ENCODE peak calls at places on chromosome 4, in ten cellular contexts. N is GM23248, U is testis, G is hepatocyte, O is uterus, Q is SK-N-SH, C is LNCaP clone FGC, M is adipocyte, J is left ventricle myocardium inferior, L is HepG2. H is an unnamed sample.
A peak's percentile ranks its signal among the peaks of the same experiment; 100 is the strongest.

GRCh38 chr4:76504613-76505465 is 69.8 kb downstream of the SHROOM3 start:
- DNase-seq in G (peak; percentile 62), L (peak; percentile 36), M (peak; percentile 84), N (peak; percentile 76), C (peak; percentile 43), Q (peak; percentile 44), O (no peak), U (no peak), J (no peak), H (peak; percentile 23)

GRCh38 chr4:2558301-2558700 is 21.9 kb downstream of the FAM193A start:
- DNase-seq in U (no peak), Q (no peak), L (no peak), G (no peak), O (no peak), M (no peak), N (no peak), J (no peak), C (no peak), H (no peak)

GRCh38 chr4:189228726-189229125 is 711.9 kb upstream of the FRG1 start:
- DNase-seq in U (no peak), M (no peak), O (no peak), C (no peak), N (no peak), L (no peak), J (no peak), G (no peak), Q (no peak), H (no peak)

GRCh38 chr4:39442910-39443480 is 15.7 kb downstream of the RPL9 start:
- DNase-seq in Q (no peak), U (no peak), O (no peak), M (no peak), G (no peak), N (no peak), L (no peak), J (no peak), C (no peak), H (no peak)

GRCh38 chr4:65669008-65669971 is 999 bp downstream of the EPHA5 start:
- DNase-seq in J (no peak), L (no peak), C (no peak), Q (peak; percentile 22), O (peak; percentile 15), U (no peak), N (peak; percentile 11), M (peak; percentile 59), G (peak; percentile 16), H (peak; percentile 52)

GRCh38 chr4:162523171-162523570 is 359.4 kb upstream of the FSTL5 start:
- DNase-seq in J (no peak), G (no peak), N (no peak), C (no peak), Q (no peak), O (no peak), M (no peak), U (no peak), L (no peak), H (no peak)

GRCh38 chr4:189279188-189279587 is 661.5 kb upstream of the FRG1 start:
- DNase-seq in L (no peak), G (no peak), J (no peak), O (no peak), Q (no peak), C (no peak), U (no peak), M (no peak), N (no peak), H (peak; percentile 10)

GRCh38 chr4:627751-628150 is 2.4 kb downstream of the PDE6B start:
- DNase-seq in C (no peak), Q (no peak), M (no peak), J (peak; percentile 5), N (no peak), G (no peak), O (no peak), L (no peak), U (no peak), H (no peak)

GRCh38 chr4:39528056-39528465 is 822 bp upstream of the UGDH start:
- DNase-seq in G (no peak), M (peak; percentile 90), L (no peak), J (no peak), O (peak; percentile 88), U (no peak), Q (no peak), C (no peak), N (peak; percentile 96), H (no peak)

GRCh38 chr4:3518941-3519340 is 13.3 kb downstream of the LRPAP1 start:
- DNase-seq in U (no peak), C (no peak), J (no peak), G (no peak), L (no peak), Q (no peak), M (no peak), N (no peak), O (no peak), H (peak; percentile 1)

GRCh38 chr4:40316333-40316781 is 18.8 kb upstream of the CHRNA9 start:
- DNase-seq in N (peak; percentile 97), J (no peak), C (no peak), M (peak; percentile 98), U (no peak), Q (no peak), O (no peak), G (peak; percentile 78), L (no peak), H (no peak)

GRCh38 chr4:73662709-73663546 is 42.7 kb upstream of the RASSF6 start:
- DNase-seq in Q (no peak), M (peak; percentile 84), G (peak; percentile 32), L (no peak), U (no peak), O (no peak), N (peak; percentile 80), J (no peak), C (no peak), H (no peak)

GRCh38 chr4:102478186-102478585 is 23.0 kb upstream of the NFKB1 start:
- DNase-seq in C (no peak), M (no peak), L (peak; percentile 52), J (no peak), O (no peak), U (no peak), Q (no peak), G (no peak), N (no peak), H (no peak)

GRCh38 chr4:1201851-1202525 is 29.6 kb upstream of the SPON2 start:
- DNase-seq in Q (peak; percentile 20), O (peak; percentile 85), L (no peak), U (peak; percentile 56), G (peak; percentile 69), N (peak; percentile 35), M (no peak), J (no peak), C (no peak), H (peak; percentile 3)

GRCh38 chr4:159047478-159048165 is 55.3 kb upstream of the RAPGEF2 start:
- DNase-seq in M (peak; percentile 11), N (peak; percentile 2), G (peak; percentile 11), U (no peak), J (no peak), L (peak; percentile 25), O (no peak), C (no peak), Q (no peak), H (no peak)
- H3K4me3 ChIP-seq in M (peak overlapping the region; percentile 75), N (peak overlapping the region; percentile 72), G (no peak overlapping the region), U (no peak overlapping the region), J (peak overlapping the region; percentile 63), L (peak overlapping the region; percentile 63), O (no peak overlapping the region), C (no peak overlapping the region), Q (no peak overlapping the region), H (no peak overlapping the region)

GRCh38 chr4:17770845-17771244 is 10.6 kb downstream of the FAM184B start:
- DNase-seq in L (no peak), M (no peak), Q (no peak), N (no peak), C (no peak), J (no peak), G (no peak), U (no peak), O (no peak), H (no peak)

GRCh38 chr4:17773125-17773698 is 8.2 kb downstream of the FAM184B start:
- DNase-seq in L (no peak), Q (no peak), O (no peak), M (no peak), C (no peak), J (no peak), N (no peak), U (no peak), G (no peak), H (peak; percentile 51)

GRCh38 chr4:17769406-17770174 is 11.8 kb downstream of the FAM184B start:
- DNase-seq in U (no peak), Q (no peak), N (no peak), L (no peak), J (no peak), O (no peak), C (no peak), G (no peak), M (no peak), H (no peak)

GRCh38 chr4:17766826-17767458 is 14.5 kb downstream of the FAM184B start:
- DNase-seq in O (no peak), U (no peak), Q (no peak), C (no peak), N (no peak), M (no peak), J (no peak), L (no peak), G (no peak), H (no peak)

DNA sequence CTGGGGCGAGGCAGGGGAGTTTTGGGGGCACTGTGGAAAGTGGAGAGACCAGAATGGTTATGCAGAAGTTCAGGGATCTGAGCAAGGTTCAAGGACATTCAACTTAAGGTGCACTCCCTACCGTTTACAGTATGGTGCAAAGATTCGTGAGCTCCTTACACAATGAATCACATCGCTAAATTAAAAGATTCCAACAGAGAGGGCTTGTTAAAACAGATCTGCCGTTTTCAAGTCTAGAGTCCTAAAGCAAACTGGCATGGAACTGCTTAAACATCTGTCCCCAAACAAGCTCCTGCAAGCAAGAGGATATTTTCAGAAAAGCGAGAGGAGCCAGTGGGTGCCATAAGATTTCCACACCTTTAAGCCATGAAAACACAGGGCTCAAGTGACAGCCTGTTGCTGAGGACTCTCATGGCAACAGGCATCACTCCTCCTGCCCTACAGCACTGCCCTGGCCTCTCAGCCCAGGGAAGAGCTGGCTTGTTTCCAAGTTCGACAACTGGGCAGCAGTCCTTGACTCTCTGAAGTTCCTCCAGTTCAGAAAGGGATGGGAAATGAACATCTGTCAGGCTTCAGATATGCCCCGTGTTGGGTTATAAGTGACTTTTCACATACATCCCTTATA is 10.0 kb downstream of the FAM184B start:
- DNase-seq in G (no peak), O (no peak), U (no peak), Q (peak; percentile 34), C (no peak), J (no peak), M (no peak), L (no peak), N (no peak), H (peak; percentile 79)
- H3K4me3 ChIP-seq in G (no peak overlapping the region), O (no peak overlapping the region), U (no peak overlapping the region), Q (no peak overlapping the region), C (no peak overlapping the region), J (no peak overlapping the region), M (no peak overlapping the region), L (no peak overlapping the region), N (no peak overlapping the region), H (no peak overlapping the region)

GRCh38 chr4:123649644-123650356 is 253.2 kb downstream of the SPRY1 start:
- DNase-seq in N (peak; percentile 76), L (peak; percentile 92), Q (no peak), U (no peak), O (peak; percentile 38), G (peak; percentile 78), C (no peak), J (no peak), M (peak; percentile 96), H (peak; percentile 83)
- H3K4me3 ChIP-seq in N (peak overlapping the region; percentile 11), L (peak overlapping the region; percentile 60), Q (no peak overlapping the region), U (no peak overlapping the region), O (no peak overlapping the region), G (no peak overlapping the region), C (no peak overlapping the region), J (peak overlapping the region; percentile 8), M (peak overlapping the region; percentile 54), H (peak overlapping the region; percentile 42)

GRCh38 chr4:149927514-149927913 is 111.9 kb upstream of the IQCM start:
- DNase-seq in G (no peak), C (no peak), Q (no peak), U (no peak), O (no peak), L (no peak), M (no peak), N (no peak), J (no peak), H (no peak)
- H3K4me3 ChIP-seq in G (no peak overlapping the region), C (no peak overlapping the region), Q (no peak overlapping the region), U (no peak overlapping the region), O (no peak overlapping the region), L (no peak overlapping the region), M (no peak overlapping the region), N (no peak overlapping the region), J (no peak overlapping the region), H (no peak overlapping the region)

H was measured in SJCRH30.